ENCODE peak calls at places on chromosomes 7 and 10, in four cellular contexts. One of them, this sample, is unnamed.

GRCh38 chr10:63547628-63548356 is 26.6 kb downstream of the REEP3 start:
- DNase-seq in adrenal gland: no peak
- DNase-seq in endothelial cell of umbilical vein: no peak
- DNase-seq in spleen: no peak
- DNase-seq in this sample: no peak

GRCh38 chr10:29102233-29102632 is 186.6 kb upstream of the LYZL1 start:
- DNase-seq in adrenal gland: no peak
- DNase-seq in spleen: no peak
- DNase-seq in endothelial cell of umbilical vein: peak
- DNase-seq in this sample: no peak

GRCh38 chr10:31808258-31809218 is 120.1 kb downstream of the ARHGAP12 start:
- DNase-seq in endothelial cell of umbilical vein: peak
- DNase-seq in adrenal gland: peak
- DNase-seq in spleen: no peak
- DNase-seq in this sample: peak

GRCh38 chr7:41298343-41298875 is 404.5 kb downstream of the INHBA start:
- DNase-seq in spleen: no peak
- DNase-seq in adrenal gland: no peak
- DNase-seq in endothelial cell of umbilical vein: no peak
- DNase-seq in this sample: no peak

GRCh38 chr10:58576736-58577366 is 64.2 kb downstream of the BICC1 start:
- DNase-seq in spleen: no peak
- DNase-seq in adrenal gland: no peak
- DNase-seq in endothelial cell of umbilical vein: no peak
- DNase-seq in this sample: no peak

GRCh38 chr7:88169717-88170320 is 50.0 kb downstream of the SRI start:
- DNase-seq in endothelial cell of umbilical vein: peak
- DNase-seq in spleen: no peak
- DNase-seq in adrenal gland: no peak
- DNase-seq in this sample: no peak

GRCh38 chr7:45988405-45989057 is 67.5 kb upstream of the IGFBP3 start:
- DNase-seq in adrenal gland: no peak
- DNase-seq in spleen: no peak
- DNase-seq in endothelial cell of umbilical vein: no peak
- DNase-seq in this sample: no peak

GRCh38 chr7:82697897-82698296 is 254.3 kb upstream of the CACNA2D1 start:
- DNase-seq in adrenal gland: no peak
- DNase-seq in spleen: no peak
- DNase-seq in endothelial cell of umbilical vein: peak
- DNase-seq in this sample: no peak

GRCh38 chr7:134605978-134606923 is 40.4 kb upstream of the BPGM start:
- DNase-seq in spleen: peak
- DNase-seq in endothelial cell of umbilical vein: peak
- DNase-seq in adrenal gland: peak
- DNase-seq in this sample: peak

GRCh38 chr7:55558962-55559920 is 13.1 kb downstream of the VOPP1 start:
- DNase-seq in spleen: no peak
- DNase-seq in adrenal gland: no peak
- DNase-seq in endothelial cell of umbilical vein: no peak
- DNase-seq in this sample: no peak

GRCh38 chr10:110610308-110610774 is 33.8 kb upstream of the RBM20 start:
- DNase-seq in spleen: no peak
- DNase-seq in adrenal gland: peak
- DNase-seq in endothelial cell of umbilical vein: peak
- DNase-seq in this sample: peak

GRCh38 chr7:44325181-44325671 is at the start of gene CAMK2B:
- DNase-seq in adrenal gland: no peak
- DNase-seq in endothelial cell of umbilical vein: no peak
- DNase-seq in spleen: no peak
- DNase-seq in this sample: no peak

GRCh38 chr7:105488219-105488571 is 33.9 kb downstream of the PUS7 start:
- DNase-seq in endothelial cell of umbilical vein: no peak
- DNase-seq in adrenal gland: no peak
- DNase-seq in spleen: no peak
- DNase-seq in this sample: no peak

GRCh38 chr10:129873351-129873750 is 90.7 kb downstream of the EBF3 start:
- DNase-seq in endothelial cell of umbilical vein: no peak
- DNase-seq in adrenal gland: no peak
- DNase-seq in spleen: no peak
- DNase-seq in this sample: no peak

GRCh38 chr10:1216576-1217236 is 160.5 kb downstream of the WDR37 start:
- DNase-seq in endothelial cell of umbilical vein: no peak
- DNase-seq in spleen: peak
- DNase-seq in adrenal gland: no peak
- DNase-seq in this sample: no peak

GRCh38 chr7:24025094-24025493 is 258.9 kb upstream of the NPY start:
- DNase-seq in adrenal gland: no peak
- DNase-seq in endothelial cell of umbilical vein: no peak
- DNase-seq in spleen: no peak
- DNase-seq in this sample: no peak

GRCh38 chr10:114349505-114350211 is 54.6 kb downstream of the AFAP1L2 start:
- DNase-seq in adrenal gland: no peak
- DNase-seq in spleen: no peak
- DNase-seq in endothelial cell of umbilical vein: no peak
- DNase-seq in this sample: no peak

GRCh38 chr7:96300981-96301380 is 20.9 kb downstream of the SLC25A13 start:
- DNase-seq in spleen: no peak
- DNase-seq in endothelial cell of umbilical vein: no peak
- DNase-seq in adrenal gland: no peak
- DNase-seq in this sample: no peak

GRCh38 chr7:151007469-151007898 is 16.7 kb downstream of the NOS3 start:
- DNase-seq in spleen: peak
- DNase-seq in endothelial cell of umbilical vein: peak
- DNase-seq in adrenal gland: no peak
- DNase-seq in this sample: no peak

GRCh38 chr7:44849277-44850210 is 1.7 kb upstream of the H2AZ2 start:
- DNase-seq in spleen: no peak
- DNase-seq in adrenal gland: no peak
- DNase-seq in endothelial cell of umbilical vein: no peak
- DNase-seq in this sample: no peak

DNA sequence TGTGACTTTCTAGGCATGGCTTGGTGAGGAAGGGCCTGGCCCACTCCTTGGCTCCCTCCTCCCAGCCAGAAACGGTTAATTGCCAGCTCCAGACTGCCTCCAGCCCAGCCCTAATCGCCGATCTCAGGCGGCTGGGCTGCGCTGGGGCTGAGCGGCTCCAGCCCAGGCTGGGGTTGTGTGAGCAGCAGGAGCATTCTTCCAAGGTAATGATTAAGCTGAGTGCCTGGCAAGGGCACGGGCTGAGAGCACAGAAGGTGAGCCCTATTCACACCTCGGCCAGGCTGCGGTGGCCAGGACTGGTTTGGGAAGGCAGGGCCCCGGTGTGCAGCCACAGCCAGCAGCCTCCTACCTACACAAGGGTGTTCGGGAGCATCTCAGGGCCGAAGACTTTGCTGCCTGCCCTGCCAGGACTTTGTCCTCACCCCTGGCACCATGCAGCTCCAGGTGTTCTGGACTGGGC is at the start of gene TMEM72:
- DNase-seq in adrenal gland: no peak
- DNase-seq in spleen: no peak
- DNase-seq in endothelial cell of umbilical vein: no peak
- DNase-seq in this sample: no peak
- TF ChIP-seq POLR2A in adrenal gland: no peak
- TF ChIP-seq POLR2A in spleen: no peak
- TF ChIP-seq POLR2A in endothelial cell of umbilical vein: no peak
- TF ChIP-seq POLR2A in this sample: no peak

GRCh38 chr10:74417397-74417796 is 266.4 kb downstream of the ADK start:
- DNase-seq in endothelial cell of umbilical vein: no peak
- DNase-seq in adrenal gland: no peak
- DNase-seq in spleen: no peak
- DNase-seq in this sample: no peak

GRCh38 chr10:74418285-74418872 is 267.4 kb downstream of the ADK start:
- DNase-seq in adrenal gland: peak
- DNase-seq in spleen: no peak
- DNase-seq in endothelial cell of umbilical vein: peak
- DNase-seq in this sample: no peak

GRCh38 chr10:74419491-74420466 is 268.8 kb downstream of the ADK start:
- DNase-seq in endothelial cell of umbilical vein: peak
- DNase-seq in adrenal gland: no peak
- DNase-seq in spleen: no peak
- DNase-seq in this sample: no peak

GRCh38 chr10:74415440-74415839 is 264.4 kb downstream of the ADK start:
- DNase-seq in spleen: no peak
- DNase-seq in adrenal gland: no peak
- DNase-seq in endothelial cell of umbilical vein: no peak
- DNase-seq in this sample: no peak
- TF ChIP-seq POLR2A in spleen: no peak
- TF ChIP-seq POLR2A in adrenal gland: no peak
- TF ChIP-seq POLR2A in endothelial cell of umbilical vein: no peak
- TF ChIP-seq POLR2A in this sample: no peak

DNA sequence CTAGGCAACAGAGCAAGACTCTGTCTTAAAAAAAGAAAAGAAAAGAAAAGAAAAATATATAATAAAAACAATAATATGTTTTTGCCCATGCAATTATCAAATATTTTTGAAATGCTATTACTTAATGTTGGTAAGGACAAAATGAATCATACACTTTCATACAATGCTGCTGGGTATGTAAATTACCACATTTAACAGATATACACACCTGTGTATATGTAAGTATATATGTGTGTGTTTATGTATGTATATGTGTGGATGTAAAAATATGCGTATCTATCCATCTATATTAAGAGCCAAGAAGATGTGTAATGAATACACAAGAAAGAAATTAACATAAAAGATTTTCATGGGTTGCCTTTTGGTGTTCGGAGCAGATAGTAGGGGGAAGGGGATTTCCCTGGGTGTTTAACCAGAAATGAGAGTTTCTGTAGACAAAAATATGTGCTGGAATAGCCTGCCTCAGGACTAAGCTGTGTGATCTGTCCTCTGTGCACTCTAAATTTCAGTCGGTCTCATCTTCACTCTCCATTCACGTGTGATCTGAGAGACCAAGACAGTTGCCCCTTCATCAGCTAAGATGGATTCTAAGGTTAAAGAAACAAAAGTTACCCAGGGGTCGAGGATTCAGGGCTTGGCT is 61.2 kb downstream of the PRKCQ start:
- DNase-seq in adrenal gland: no peak
- DNase-seq in endothelial cell of umbilical vein: no peak
- DNase-seq in spleen: no peak
- DNase-seq in this sample: no peak
- TF ChIP-seq POLR2A in adrenal gland: no peak
- TF ChIP-seq POLR2A in endothelial cell of umbilical vein: no peak
- TF ChIP-seq POLR2A in spleen: no peak
- TF ChIP-seq POLR2A in this sample: no peak

GRCh38 chr10:6275022-6275997 is 72.6 kb downstream of the PFKFB3 start:
- DNase-seq in adrenal gland: peak
- DNase-seq in endothelial cell of umbilical vein: peak
- DNase-seq in spleen: peak
- DNase-seq in this sample: peak
- TF ChIP-seq POLR2A in adrenal gland: peak
- TF ChIP-seq POLR2A in endothelial cell of umbilical vein: peak
- TF ChIP-seq POLR2A in spleen: no peak
- TF ChIP-seq POLR2A in this sample: peak

GRCh38 chr7:137951700-137952099 is 50.2 kb downstream of the CREB3L2 start:
- DNase-seq in spleen: no peak
- DNase-seq in adrenal gland: no peak
- DNase-seq in endothelial cell of umbilical vein: no peak
- DNase-seq in this sample: no peak
- TF ChIP-seq POLR2A in spleen: no peak
- TF ChIP-seq POLR2A in adrenal gland: no peak
- TF ChIP-seq POLR2A in endothelial cell of umbilical vein: no peak
- TF ChIP-seq POLR2A in this sample: no peak

GRCh38 chr7:1300636-1301035 is 68.0 kb downstream of the UNCX start:
- DNase-seq in endothelial cell of umbilical vein: no peak
- DNase-seq in spleen: no peak
- DNase-seq in adrenal gland: no peak
- DNase-seq in this sample: no peak
- TF ChIP-seq POLR2A in endothelial cell of umbilical vein: no peak
- TF ChIP-seq POLR2A in spleen: no peak
- TF ChIP-seq POLR2A in adrenal gland: no peak
- TF ChIP-seq POLR2A in this sample: no peak

GRCh38 chr7:157402911-157403534 is 66.2 kb downstream of the DNAJB6 start:
- DNase-seq in endothelial cell of umbilical vein: no peak
- DNase-seq in adrenal gland: no peak
- DNase-seq in spleen: no peak
- DNase-seq in this sample: no peak
- TF ChIP-seq POLR2A in endothelial cell of umbilical vein: no peak
- TF ChIP-seq POLR2A in adrenal gland: no peak
- TF ChIP-seq POLR2A in spleen: no peak
- TF ChIP-seq POLR2A in this sample: no peak

DNA sequence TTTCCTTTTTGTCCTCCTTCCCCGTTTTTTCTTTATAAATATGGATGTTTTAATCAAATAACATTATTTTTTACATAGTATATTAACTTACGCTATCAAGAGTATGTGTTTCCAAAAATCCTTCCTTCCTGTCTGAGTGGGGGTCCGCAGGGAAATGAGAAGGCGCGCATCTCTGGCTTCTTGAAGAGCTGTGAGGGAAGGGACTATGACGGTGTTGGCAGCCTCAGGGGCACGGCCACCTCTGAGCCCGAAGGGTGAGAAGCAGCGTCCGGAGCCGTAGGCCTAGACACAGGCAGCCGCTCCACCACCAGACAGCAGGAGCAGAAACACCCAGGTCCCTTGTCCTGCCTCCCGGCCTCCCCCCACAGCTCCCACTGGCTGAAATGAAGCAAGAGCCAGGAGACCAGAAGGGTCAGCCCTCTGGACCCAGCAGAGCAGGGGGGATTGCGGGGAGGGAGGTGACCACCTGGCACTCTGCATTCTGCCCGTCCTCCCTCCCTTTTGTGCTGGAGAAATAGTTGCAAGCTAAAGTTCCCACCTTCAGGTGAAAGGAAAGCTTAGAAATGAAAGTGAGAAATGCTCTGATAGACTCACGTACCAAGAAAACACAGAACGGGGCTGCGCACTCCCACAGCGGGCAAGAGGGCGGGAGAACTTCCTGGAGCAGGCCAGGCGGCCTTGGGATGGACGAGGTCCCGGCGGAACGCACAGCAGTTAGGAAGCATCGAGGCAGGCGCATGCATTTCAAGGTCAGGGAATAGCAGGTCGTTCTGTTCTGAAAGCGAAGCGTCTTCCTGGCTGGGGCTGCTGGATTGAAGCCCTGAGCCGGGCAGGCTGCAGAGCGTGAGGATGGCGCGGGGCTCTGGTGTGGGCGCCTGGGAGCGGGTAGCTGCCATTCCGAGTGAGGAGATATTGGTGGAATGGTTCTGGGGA is 105.5 kb downstream of the GALNT11 start:
- DNase-seq in endothelial cell of umbilical vein: no peak
- DNase-seq in spleen: no peak
- DNase-seq in adrenal gland: no peak
- DNase-seq in this sample: no peak
- TF ChIP-seq POLR2A in endothelial cell of umbilical vein: no peak
- TF ChIP-seq POLR2A in spleen: no peak
- TF ChIP-seq POLR2A in adrenal gland: no peak
- TF ChIP-seq POLR2A in this sample: no peak

GRCh38 chr7:130444230-130444629 is 3.4 kb upstream of the CEP41 start:
- DNase-seq in endothelial cell of umbilical vein: no peak
- DNase-seq in spleen: no peak
- DNase-seq in adrenal gland: no peak
- DNase-seq in this sample: no peak

GRCh38 chr7:130445008-130445407 is 4.2 kb upstream of the CEP41 start:
- DNase-seq in endothelial cell of umbilical vein: no peak
- DNase-seq in spleen: no peak
- DNase-seq in adrenal gland: no peak
- DNase-seq in this sample: no peak

GRCh38 chr7:130441408-130441854 is 615 bp upstream of the CEP41 start:
- DNase-seq in spleen: no peak
- DNase-seq in endothelial cell of umbilical vein: peak
- DNase-seq in adrenal gland: no peak
- DNase-seq in this sample: no peak

GRCh38 chr7:130436253-130436652 is 4.6 kb downstream of the CEP41 start:
- DNase-seq in spleen: no peak
- DNase-seq in adrenal gland: no peak
- DNase-seq in endothelial cell of umbilical vein: no peak
- DNase-seq in this sample: no peak

GRCh38 chr7:130440527-130441365 is at the start of gene CEP41:
- DNase-seq in endothelial cell of umbilical vein: peak
- DNase-seq in adrenal gland: peak
- DNase-seq in spleen: peak
- DNase-seq in this sample: peak
- TF ChIP-seq POLR2A in endothelial cell of umbilical vein: peak
- TF ChIP-seq POLR2A in adrenal gland: peak
- TF ChIP-seq POLR2A in spleen: no peak
- TF ChIP-seq POLR2A in this sample: no peak